ENCODE peak calls at places on chromosomes 16 and 17, in six cellular contexts. E, Q, V, D, H and B are unnamed samples.
A peak's percentile ranks its signal among the peaks of the same experiment; 100 is the strongest.

GRCh38 chr16:57946181-57946801 is 24.6 kb downstream of the CNGB1 start:
- DNase-seq in Q (no peak), V (no peak), H (no peak), E (no peak), D (peak; percentile 15), B (no peak)

GRCh38 chr16:75764154-75764768 is 38.0 kb upstream of the CPHXL start:
- DNase-seq in V (peak; percentile 85), H (peak; percentile 39), D (peak; percentile 42), Q (peak; percentile 84), E (peak; percentile 68), B (no peak)

GRCh38 chr17:74430706-74431567 is 951 bp upstream of the GPRC5C start:
- DNase-seq in E (peak; percentile 100), D (peak; percentile 84), V (peak; percentile 60), Q (peak; percentile 93), H (no peak), B (peak; percentile 76)

GRCh38 chr16:19304670-19305240 is 19.2 kb downstream of the CLEC19A start:
- DNase-seq in V (no peak), H (no peak), D (no peak), E (no peak), Q (peak; percentile 25), B (no peak)

GRCh38 chr16:83945587-83945986 is 7.5 kb upstream of the OSGIN1 start:
- DNase-seq in E (no peak), V (no peak), H (no peak), D (no peak), Q (no peak), B (no peak)

GRCh38 chr16:926715-927114 is 44.1 kb downstream of the LMF1 start:
- DNase-seq in H (no peak), E (no peak), V (no peak), D (no peak), Q (no peak), B (no peak)

GRCh38 chr17:56908061-56908542 is 5.7 kb downstream of the TRIM25 start:
- DNase-seq in D (no peak), Q (no peak), E (no peak), V (no peak), H (no peak), B (no peak)

GRCh38 chr17:37538991-37539659 is 49.4 kb downstream of the DUSP14 start:
- DNase-seq in Q (no peak), V (no peak), H (no peak), D (no peak), E (no peak), B (no peak)

GRCh38 chr16:79250457-79251098 is 350.0 kb downstream of the MAF start:
- DNase-seq in V (no peak), D (peak; percentile 47), H (no peak), Q (no peak), E (peak; percentile 20), B (no peak)

GRCh38 chr16:12245088-12245922 is 268.8 kb downstream of the SNX29 start:
- DNase-seq in D (peak; percentile 52), V (no peak), Q (no peak), H (no peak), E (no peak), B (no peak)

GRCh38 chr17:38600906-38601305 is 4.8 kb downstream of the SRCIN1 start:
- DNase-seq in E (no peak), D (no peak), V (no peak), H (no peak), Q (no peak), B (no peak)

GRCh38 chr16:62038225-62038624 is 2.0 kb upstream of the CDH8 start:
- DNase-seq in H (no peak), E (no peak), Q (no peak), V (no peak), D (no peak), B (no peak)

GRCh38 chr16:35737076-35737475 is 2277.7 kb downstream of the TP53TG3F start:
- DNase-seq in D (no peak), Q (no peak), E (no peak), H (no peak), V (no peak), B (no peak)

GRCh38 chr17:82021728-82022309 is 859 bp downstream of the CENPX start:
- DNase-seq in V (no peak), H (no peak), E (no peak), Q (no peak), D (no peak), B (no peak)

GRCh38 chr16:65214196-65214595 is 92.3 kb upstream of the CDH11 start:
- DNase-seq in H (no peak), V (no peak), E (no peak), D (no peak), Q (no peak), B (no peak)

GRCh38 chr17:69060835-69061234 is at the start of gene ABCA9:
- DNase-seq in Q (peak; percentile 11), E (no peak), H (no peak), V (peak; percentile 99), D (no peak), B (peak; percentile 59)

GRCh38 chr17:17964710-17965109 is 7.5 kb downstream of the TOM1L2 start:
- DNase-seq in Q (no peak), E (no peak), H (no peak), D (no peak), V (no peak), B (no peak)